ENCODE peak calls at places on chromosomes 12 and 14, in eight cellular contexts. H is CD8-positive, alpha-beta T cell; T is dorsolateral prefrontal cortex; Y is hepatocyte; P is stomach; Z is Peyer's patch; V is heart left ventricle; M is lower lobe of right lung. R is an unnamed sample.

GRCh38 chr14:33377596-33378390 is 439.1 kb downstream of the NPAS3 start:
- DNase-seq in P (no peak), Z (no peak), H (no peak), Y (no peak), T (no peak), M (no peak), V (no peak), R (no peak)

GRCh38 chr12:83462419-83462818 is 775.7 kb downstream of the TMTC2 start:
- DNase-seq in P (no peak), H (no peak), T (no peak), Y (no peak), V (no peak), M (no peak), Z (no peak), R (peak)

GRCh38 chr14:63891148-63891964 is 38.6 kb downstream of the SYNE2 start:
- DNase-seq in P (no peak), Z (no peak), T (no peak), Y (no peak), V (no peak), M (no peak), H (no peak), R (peak)

GRCh38 chr12:39047539-39048078 is 142.2 kb upstream of the CPNE8 start:
- DNase-seq in P (no peak), Y (no peak), T (no peak), M (no peak), Z (no peak), V (no peak), H (no peak), R (no peak)

GRCh38 chr12:76890407-76891143 is 11.8 kb upstream of the CSRP2 start:
- DNase-seq in Y (peak), T (no peak), V (no peak), M (no peak), P (no peak), H (peak), Z (no peak), R (no peak)

GRCh38 chr14:105397350-105397931 is 897 bp upstream of the TEX22 start:
- DNase-seq in M (no peak), H (no peak), Y (no peak), T (no peak), Z (no peak), V (peak), P (no peak), R (no peak)

GRCh38 chr12:68559246-68559645 is 51.5 kb upstream of the RAP1B start:
- DNase-seq in M (no peak), Y (no peak), Z (no peak), T (no peak), H (no peak), P (no peak), V (no peak), R (no peak)

GRCh38 chr14:102279688-102280348 is 25.1 kb downstream of the MOK start:
- DNase-seq in M (no peak), P (no peak), H (no peak), V (no peak), T (no peak), Z (no peak), Y (peak), R (no peak)

GRCh38 chr12:630656-631632 is 32.3 kb downstream of the NINJ2 start:
- DNase-seq in V (peak), Y (no peak), T (no peak), H (peak), P (peak), Z (peak), M (peak), R (no peak)

GRCh38 chr12:19959353-19959752 is 409.0 kb upstream of the PDE3A start:
- DNase-seq in T (no peak), Z (no peak), M (no peak), P (no peak), V (no peak), Y (no peak), H (no peak), R (no peak)

GRCh38 chr12:8508224-8508623 is 5.1 kb upstream of the CLEC4D start:
- DNase-seq in Y (no peak), V (no peak), M (no peak), T (no peak), H (no peak), Z (no peak), P (no peak), R (no peak)

GRCh38 chr12:65022960-65023359 is 98.1 kb downstream of the WIF1 start:
- DNase-seq in Z (no peak), M (no peak), Y (peak), P (no peak), V (no peak), T (no peak), H (no peak), R (no peak)

GRCh38 chr14:68074765-68075381 is 255.3 kb downstream of the RAD51B start:
- DNase-seq in Z (no peak), V (no peak), M (no peak), Y (no peak), H (no peak), P (no peak), T (no peak), R (no peak)

GRCh38 chr12:40105515-40106201 is at the start of gene SLC2A13:
- DNase-seq in P (peak), Y (peak), T (peak), M (peak), Z (peak), V (peak), H (peak), R (peak)

GRCh38 chr12:59322473-59322872 is 273.4 kb upstream of the SLC16A7 start:
- DNase-seq in V (no peak), M (no peak), T (peak), Z (no peak), P (peak), H (no peak), Y (no peak), R (no peak)

GRCh38 chr14:57847096-57847495 is 18.8 kb downstream of the SLC35F4 start:
- DNase-seq in V (no peak), Z (no peak), H (no peak), T (no peak), P (no peak), Y (no peak), M (no peak), R (peak)

GRCh38 chr14:39203659-39204606 is 28.9 kb downstream of the PNN start:
- DNase-seq in H (no peak), V (no peak), M (no peak), T (no peak), Z (peak), P (peak), Y (peak), R (no peak)

GRCh38 chr14:96212140-96212539 is 7.5 kb downstream of the BDKRB2 start:
- DNase-seq in T (no peak), H (no peak), V (no peak), P (no peak), Y (no peak), M (no peak), Z (no peak), R (no peak)

GRCh38 chr14:90201344-90201743 is 55.0 kb upstream of the PSMC1 start:
- DNase-seq in T (no peak), H (no peak), P (no peak), Y (no peak), M (no peak), V (no peak), Z (no peak), R (no peak)

GRCh38 chr12:52590021-52590420 is 11.2 kb downstream of the KRT72 start:
- DNase-seq in T (no peak), M (no peak), Y (no peak), H (no peak), P (no peak), Z (no peak), V (no peak), R (no peak)

GRCh38 chr12:1918081-1918874 is at the start of gene CACNA2D4:
- DNase-seq in V (no peak), M (peak), Z (peak), Y (peak), H (no peak), P (peak), T (peak), R (peak)

GRCh38 chr12:77996670-77997069 is 166.0 kb downstream of the NAV3 start:
- DNase-seq in P (no peak), Y (no peak), T (no peak), H (no peak), Z (no peak), V (no peak), M (no peak), R (no peak)

GRCh38 chr12:91687052-91688017 is 458.3 kb downstream of the BTG1 start:
- DNase-seq in Z (no peak), H (no peak), M (no peak), P (no peak), Y (no peak), T (no peak), V (no peak), R (no peak)

GRCh38 chr12:6840428-6841138 is at the start of gene GNB3:
- DNase-seq in M (no peak), Y (no peak), P (no peak), T (no peak), V (peak), H (no peak), Z (no peak), R (no peak)

GRCh38 chr12:6463211-6463610 is 7.3 kb downstream of the VAMP1 start:
- DNase-seq in Y (no peak), Z (no peak), V (no peak), M (no peak), P (no peak), T (no peak), H (no peak), R (no peak)

GRCh38 chr12:40697566-40698257 is 5.5 kb downstream of the CNTN1 start:
- DNase-seq in Y (no peak), Z (no peak), V (no peak), P (no peak), T (no peak), M (no peak), H (no peak), R (no peak)

GRCh38 chr14:104169005-104169764 is 30.8 kb downstream of the KIF26A start:
- DNase-seq in Z (no peak), T (no peak), P (no peak), V (no peak), H (no peak), Y (no peak), M (no peak), R (peak)

GRCh38 chr12:24960222-24960855 is 11.4 kb upstream of the BCAT1 start:
- DNase-seq in P (no peak), M (no peak), Y (peak), Z (no peak), T (no peak), H (no peak), V (no peak), R (peak)

GRCh38 chr12:102548543-102548942 is 68.2 kb upstream of the IGF1 start:
- DNase-seq in P (peak), Y (no peak), M (no peak), T (no peak), V (no peak), H (no peak), Z (no peak), R (no peak)

GRCh38 chr12:62436164-62436503 is 30.5 kb upstream of the MON2 start:
- DNase-seq in M (no peak), V (no peak), Y (no peak), T (no peak), Z (no peak), P (no peak), H (no peak), R (no peak)

GRCh38 chr12:112908548-112908947 is 1.8 kb downstream of the OAS1 start:
- DNase-seq in P (no peak), H (no peak), T (no peak), V (no peak), M (no peak), Y (no peak), Z (no peak), R (no peak)

DNA sequence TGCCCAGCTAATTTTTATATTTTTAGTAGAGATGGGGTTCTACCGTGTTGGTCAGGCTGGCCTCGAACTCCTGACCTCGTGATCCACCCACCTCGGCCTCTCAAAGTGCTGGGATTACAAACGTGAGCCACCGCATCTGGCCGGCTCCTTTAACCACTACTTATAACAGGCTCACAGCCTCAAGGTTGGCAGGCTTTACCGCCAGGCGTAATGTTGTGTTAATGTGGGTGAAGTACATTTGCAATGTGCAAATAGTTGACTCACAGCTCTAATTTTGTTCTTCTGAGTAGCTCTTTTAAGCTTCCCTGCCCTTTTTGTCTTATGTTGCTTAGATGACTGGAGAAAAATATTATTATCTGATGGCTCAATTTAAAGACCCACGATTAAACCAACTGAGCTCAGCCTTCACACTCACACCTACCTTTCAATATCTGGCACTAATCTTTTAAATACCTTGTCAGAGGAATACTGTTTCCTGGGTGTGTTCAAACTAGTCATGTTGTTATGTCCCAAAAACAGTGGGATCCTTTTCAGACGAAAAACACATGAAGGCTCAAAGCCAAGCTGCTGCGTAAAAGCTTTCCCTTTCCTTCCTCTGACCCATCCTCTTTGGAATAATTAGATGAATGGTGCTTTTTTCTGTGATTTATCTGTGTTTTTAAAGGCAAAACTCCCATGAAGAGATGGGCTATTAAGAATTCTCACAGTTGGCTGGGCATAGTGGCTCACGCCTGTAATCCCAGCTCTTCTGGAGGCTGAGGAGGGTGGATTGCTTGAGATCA is 57.2 kb upstream of the USP44 start:
- DNase-seq in P (peak), M (peak), Y (peak), V (peak), H (no peak), T (peak), Z (no peak), R (peak)
- H3K27ac ChIP-seq in P (peak), M (peak), Y (peak), V (peak), H (no peak), T (peak), Z (no peak), R (no peak)

GRCh38 chr12:81079280-81080076 is 1.6 kb downstream of the ACSS3 start:
- DNase-seq in Z (no peak), T (no peak), H (no peak), Y (no peak), V (no peak), M (no peak), P (no peak), R (peak)

GRCh38 chr12:81075539-81075938 is 2.3 kb upstream of the ACSS3 start:
- DNase-seq in H (no peak), Y (no peak), Z (no peak), M (no peak), V (no peak), P (no peak), T (no peak), R (no peak)

GRCh38 chr12:81077329-81077685 is 572 bp upstream of the ACSS3 start:
- DNase-seq in Y (no peak), T (no peak), M (no peak), V (peak), H (no peak), P (no peak), Z (no peak), R (no peak)

GRCh38 chr12:81078469-81079196 is 754 bp downstream of the ACSS3 start:
- DNase-seq in Z (no peak), T (no peak), P (no peak), H (no peak), M (no peak), V (peak), Y (peak), R (peak)

DNA sequence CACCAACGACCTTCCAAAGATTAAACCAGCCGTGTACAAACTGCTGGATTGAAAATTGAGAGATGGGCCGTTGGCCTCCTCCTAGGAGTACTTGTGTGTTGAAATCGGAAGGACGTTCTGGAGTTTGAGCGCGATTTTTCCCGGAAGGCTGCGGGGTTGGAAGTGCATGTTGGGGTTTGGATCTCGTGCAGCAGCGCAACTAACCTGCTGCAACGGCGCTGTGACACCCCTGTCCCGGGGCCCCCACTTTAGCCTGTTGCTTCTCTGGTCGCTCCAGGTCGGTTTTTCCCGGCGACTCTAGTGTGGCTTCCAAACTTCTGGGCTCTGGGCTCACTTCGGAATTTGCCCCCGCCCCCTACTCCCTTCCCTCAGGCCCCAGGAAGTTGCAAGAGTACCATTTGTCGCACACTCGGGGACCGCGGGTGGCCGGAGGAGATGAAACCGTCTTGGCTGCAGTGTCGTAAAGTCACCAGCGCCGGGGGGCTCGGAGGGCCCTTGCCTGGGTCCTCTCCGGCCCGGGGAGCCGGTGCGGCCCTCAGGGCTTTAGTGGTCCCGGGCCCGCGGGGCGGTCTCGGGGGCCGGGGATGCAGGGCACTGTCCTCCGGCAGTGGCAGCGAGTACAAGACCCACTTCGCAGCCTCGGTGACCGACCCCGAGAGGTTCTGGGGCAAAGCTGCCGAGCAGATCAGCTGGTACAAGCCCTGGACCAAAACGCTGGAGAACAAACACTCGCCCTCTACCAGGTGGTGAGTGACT is at the start of gene ACSS3:
- DNase-seq in H (no peak), P (peak), M (peak), T (no peak), Z (peak), Y (peak), V (peak), R (peak)
- H3K27ac ChIP-seq in H (no peak), P (peak), M (peak), T (peak), Z (peak), Y (peak), V (peak), R (peak)

DNA sequence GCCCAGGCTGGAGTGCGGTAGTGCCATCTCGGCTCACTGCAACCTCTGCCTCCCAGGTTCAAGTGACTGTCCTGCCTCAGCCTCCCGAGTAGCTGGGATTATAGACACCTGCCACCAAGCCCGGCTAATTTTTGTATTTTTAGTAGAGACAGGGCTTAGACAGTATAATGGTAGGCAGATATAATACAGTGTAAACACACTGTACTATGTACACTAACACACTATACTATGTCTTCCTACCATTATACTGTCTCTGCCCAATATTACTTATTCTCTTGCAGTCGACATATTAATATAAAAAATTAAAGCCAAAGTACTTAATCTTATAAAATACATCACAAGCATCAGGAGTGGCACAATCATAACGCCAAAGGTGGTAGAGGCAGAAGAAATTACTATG is 15.0 kb downstream of the DTD2 start:
- DNase-seq in H (no peak), P (no peak), Z (no peak), M (no peak), V (no peak), T (no peak), Y (no peak), R (no peak)
- H3K27ac ChIP-seq in H (no peak), P (no peak), Z (no peak), M (no peak), V (no peak), T (no peak), Y (peak), R (no peak)

DNA sequence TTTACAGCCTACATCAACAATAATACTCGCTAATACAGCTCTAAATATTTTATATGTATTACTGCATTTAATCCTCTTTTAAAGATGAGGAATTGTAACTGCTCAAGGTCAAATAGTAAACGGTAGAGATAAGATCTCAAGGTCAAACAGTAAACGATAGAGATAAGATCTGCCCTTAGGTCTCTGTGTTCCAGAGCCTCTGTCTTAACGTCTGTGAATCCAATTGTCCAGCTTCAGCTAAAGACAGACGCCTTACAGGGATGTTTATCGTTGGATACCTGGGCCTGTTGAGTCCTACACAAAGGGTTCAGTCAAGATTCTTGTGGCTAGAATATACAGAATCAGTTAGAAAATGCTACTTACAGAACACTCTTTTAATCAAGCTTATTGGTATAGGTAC is 20.0 kb downstream of the PYGL start:
- DNase-seq in Y (no peak), Z (no peak), V (no peak), T (no peak), P (no peak), H (no peak), M (no peak), R (no peak)
- H3K27ac ChIP-seq in Y (no peak), Z (no peak), V (no peak), T (no peak), P (no peak), H (no peak), M (no peak), R (no peak)